ENCODE peak calls at places on chromosome 13, in four cellular contexts. K, O, X and F are unnamed samples.

GRCh38 chr13:64074989-64075474 is 2659.4 kb upstream of the PCDH20 start:
- DNase-seq in K (no peak), O (no peak), X (no peak), F (no peak)

GRCh38 chr13:51928231-51928630 is 66.5 kb downstream of the CCDC70 start:
- DNase-seq in K (no peak), O (no peak), X (no peak), F (no peak)

GRCh38 chr13:88042489-88042888 is 371.3 kb downstream of the SLITRK5 start:
- DNase-seq in K (no peak), O (no peak), X (no peak), F (no peak)

GRCh38 chr13:77565635-77566034 is 30.1 kb downstream of the SCEL start:
- DNase-seq in K (no peak), O (no peak), X (no peak), F (no peak)

GRCh38 chr13:104961246-104961645 is 1574.2 kb downstream of the EFNB2 start:
- DNase-seq in K (no peak), O (no peak), X (no peak), F (no peak)

GRCh38 chr13:24092108-24092507 is 68.4 kb upstream of the SPATA13 start:
- DNase-seq in K (no peak), O (no peak), X (no peak), F (no peak)

GRCh38 chr13:99656843-99657506 is 155.7 kb downstream of the TM9SF2 start:
- DNase-seq in K (no peak), O (no peak), X (no peak), F (no peak)

GRCh38 chr13:32639502-32640105 is 53.4 kb downstream of the PDS5B start:
- DNase-seq in K (peak; percentile 65), O (peak; percentile 65), X (peak; percentile 39), F (peak; percentile 10)

GRCh38 chr13:113953561-113953960 is 20.3 kb downstream of the C13orf46 start:
- DNase-seq in K (peak; percentile 44), O (no peak), X (peak; percentile 12), F (no peak)

GRCh38 chr13:98089826-98090225 is 53.1 kb upstream of the FARP1 start:
- DNase-seq in K (no peak), O (no peak), X (no peak), F (no peak)

GRCh38 chr13:48489666-48490065 is 43.2 kb downstream of the RCBTB2 start:
- DNase-seq in K (no peak), O (no peak), X (no peak), F (no peak)

GRCh38 chr13:24272452-24273161 is 36.8 kb upstream of the C1QTNF9 start:
- DNase-seq in K (no peak), O (no peak), X (peak; percentile 54), F (no peak)

DNA sequence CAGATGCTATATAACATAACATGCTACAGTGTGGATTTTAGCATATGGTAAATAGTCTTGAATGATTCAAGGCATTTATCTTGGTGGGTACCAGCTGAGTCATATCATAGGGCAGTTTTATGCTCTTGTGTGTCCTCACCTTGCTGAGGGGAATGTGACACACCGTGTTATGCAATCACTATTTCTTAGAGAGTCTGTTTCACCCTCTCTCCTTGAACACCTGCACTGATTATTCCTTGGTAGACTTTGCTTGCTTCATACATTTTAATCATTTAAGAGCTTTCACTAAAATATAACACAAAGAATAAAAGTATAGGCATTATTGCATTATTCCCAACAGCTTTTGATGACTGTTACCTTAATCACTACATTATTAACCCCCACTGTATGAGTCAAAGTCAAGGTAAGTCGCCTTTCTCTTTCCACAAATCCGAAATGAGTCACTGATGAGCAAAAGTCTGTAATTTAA is 239.2 kb downstream of the DCLK1 start:
- DNase-seq in K (no peak), O (no peak), X (no peak), F (no peak)
- H3K4me3 ChIP-seq in K (no peak overlapping the region), O (no peak overlapping the region), X (no peak overlapping the region), F (no peak overlapping the region)

GRCh38 chr13:22173605-22174004 is 502.7 kb downstream of the FGF9 start:
- DNase-seq in K (no peak), O (no peak), X (no peak), F (no peak)

GRCh38 chr13:22176968-22177545 is 506.2 kb downstream of the FGF9 start:
- DNase-seq in K (no peak), O (no peak), X (no peak), F (no peak)

GRCh38 chr13:22175211-22175610 is 504.3 kb downstream of the FGF9 start:
- DNase-seq in K (no peak), O (no peak), X (no peak), F (no peak)

GRCh38 chr13:22175815-22176214 is 504.9 kb downstream of the FGF9 start:
- DNase-seq in K (no peak), O (no peak), X (no peak), F (no peak)

DNA sequence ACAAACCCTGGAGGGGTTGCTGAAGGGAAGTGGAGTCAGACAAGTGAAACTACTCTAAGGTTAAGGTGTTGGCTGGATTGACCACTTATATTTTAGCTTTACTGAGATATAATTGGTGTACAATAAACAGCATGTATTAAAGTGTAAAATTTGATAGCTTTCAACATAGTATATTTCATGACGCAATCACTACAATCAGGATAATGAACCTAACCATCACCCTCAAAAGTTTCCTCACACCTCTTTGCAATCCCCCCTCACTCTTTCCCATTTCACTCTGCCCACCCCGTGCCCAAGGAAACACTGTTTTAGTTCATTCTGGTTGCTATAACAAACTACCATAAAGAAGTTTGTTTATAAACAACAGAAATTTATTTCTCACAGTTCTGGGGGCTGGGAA is 508.0 kb downstream of the FGF9 start:
- DNase-seq in K (no peak), O (no peak), X (no peak), F (no peak)
- H3K4me3 ChIP-seq in K (no peak overlapping the region), O (no peak overlapping the region), X (no peak overlapping the region), F (no peak overlapping the region)

GRCh38 chr13:26880741-26881140 is 120.2 kb upstream of the GPR12 start:
- DNase-seq in K (no peak), O (no peak), X (no peak), F (no peak)
- H3K4me3 ChIP-seq in K (no peak overlapping the region), O (no peak overlapping the region), X (no peak overlapping the region), F (no peak overlapping the region)

GRCh38 chr13:67147257-67148218 is 82.6 kb downstream of the PCDH9 start:
- DNase-seq in K (no peak), O (no peak), X (no peak), F (no peak)
- H3K4me3 ChIP-seq in K (peak overlapping the region; percentile 33), O (no peak overlapping the region), X (no peak overlapping the region), F (no peak overlapping the region)

GRCh38 chr13:41018583-41018909 is 570 bp downstream of the ELF1 start:
- DNase-seq in K (no peak), O (no peak), X (no peak), F (no peak)

GRCh38 chr13:41019578-41020347 is 647 bp upstream of the ELF1 start:
- DNase-seq in K (no peak), O (no peak), X (peak; percentile 33), F (no peak)

GRCh38 chr13:41019027-41019487 is at the start of gene ELF1:
- DNase-seq in K (no peak), O (peak; percentile 49), X (peak; percentile 51), F (no peak)

GRCh38 chr13:41017153-41017552 is 2.0 kb downstream of the ELF1 start:
- DNase-seq in K (no peak), O (peak; percentile 34), X (no peak), F (no peak)

DNA sequence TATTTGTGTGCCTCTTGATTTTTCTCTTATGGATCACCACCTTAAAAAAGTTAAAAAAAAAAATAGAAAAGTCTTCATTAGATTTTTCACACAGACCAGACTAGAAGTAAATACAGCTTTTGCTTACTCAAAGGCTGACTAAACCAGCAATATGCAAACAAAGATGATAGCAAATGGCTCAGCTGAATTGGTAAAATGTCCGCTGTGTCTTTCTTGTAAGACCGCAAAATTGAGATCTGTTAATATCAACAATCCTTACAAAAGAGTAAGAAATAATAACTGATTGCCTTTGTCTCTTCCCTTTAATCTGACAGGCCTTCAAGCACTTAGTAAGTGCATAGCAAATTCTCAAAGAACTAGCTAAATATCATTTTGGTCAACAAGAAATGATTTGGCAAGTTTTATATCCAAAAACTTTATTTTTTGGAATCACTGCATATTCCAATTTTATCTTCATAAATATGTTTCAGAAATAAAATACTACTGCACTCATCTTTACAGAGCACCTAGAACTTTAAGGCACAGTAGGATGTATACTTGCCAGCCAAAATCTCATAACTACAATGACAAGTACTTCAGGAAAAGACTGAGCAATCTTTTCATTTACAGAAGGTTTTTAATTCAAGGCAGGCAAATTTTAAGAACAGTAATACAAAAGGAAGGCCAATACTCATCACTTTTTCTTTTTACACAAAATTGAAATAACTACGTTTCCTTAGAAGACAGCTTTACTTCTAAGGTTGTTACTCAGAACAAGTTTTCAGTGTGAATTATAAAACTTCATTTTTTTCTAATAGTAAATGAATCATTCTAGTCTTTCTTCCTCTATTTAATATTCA is 1.2 kb downstream of the ELF1 start:
- DNase-seq in K (no peak), O (no peak), X (no peak), F (no peak)
- H3K4me3 ChIP-seq in K (peak overlapping the region; percentile 32), O (peak overlapping the region; percentile 6), X (peak overlapping the region; percentile 23), F (peak overlapping the region; percentile 17)

DNA sequence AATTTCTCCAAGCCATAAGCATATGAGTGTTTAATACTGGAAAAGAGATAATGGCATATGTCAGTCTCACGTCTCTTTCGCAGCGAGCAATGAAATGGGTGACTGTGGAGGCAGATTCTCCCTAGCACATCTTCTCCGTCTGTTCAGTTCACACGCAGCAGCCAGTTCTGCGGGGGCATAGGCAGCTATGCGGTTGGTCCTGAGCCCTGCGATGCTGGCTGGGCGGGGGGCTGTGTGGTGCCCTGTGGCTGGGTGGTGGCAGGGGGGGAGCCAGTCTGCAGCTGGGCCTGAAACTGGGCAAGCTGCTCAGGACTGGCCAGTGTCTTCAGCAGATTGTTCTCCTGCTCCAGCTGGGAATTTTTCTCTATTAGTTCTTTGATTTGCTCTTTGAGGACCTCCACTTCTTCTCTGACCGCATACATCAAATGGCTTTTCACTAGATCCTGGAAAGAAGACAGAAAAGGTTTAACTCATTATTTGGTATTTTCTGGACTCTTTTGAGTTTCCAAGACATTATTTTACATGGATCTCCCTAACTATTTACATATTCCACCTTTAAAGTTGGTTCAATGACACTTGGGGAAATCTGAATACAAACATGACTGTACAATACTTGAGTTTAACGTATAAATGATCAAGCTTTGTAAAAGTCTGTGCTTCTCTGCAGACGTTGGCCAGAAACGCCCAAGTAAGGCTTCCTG is 61.0 kb downstream of the SERP2 start:
- DNase-seq in K (no peak), O (no peak), X (peak; percentile 56), F (no peak)
- H3K4me3 ChIP-seq in K (peak overlapping the region; percentile 73), O (peak overlapping the region; percentile 84), X (peak overlapping the region; percentile 18), F (peak overlapping the region; percentile 80)

GRCh38 chr13:34230271-34230670 is 412.3 kb downstream of the RFC3 start:
- DNase-seq in K (no peak), O (no peak), X (no peak), F (no peak)
- H3K4me3 ChIP-seq in K (no peak overlapping the region), O (no peak overlapping the region), X (no peak overlapping the region), F (no peak overlapping the region)

GRCh38 chr13:75123428-75123827 is 358.5 kb downstream of the TBC1D4 start:
- DNase-seq in K (no peak), O (no peak), X (no peak), F (no peak)

GRCh38 chr13:75124415-75124814 is 357.6 kb downstream of the TBC1D4 start:
- DNase-seq in K (no peak), O (no peak), X (no peak), F (no peak)

DNA sequence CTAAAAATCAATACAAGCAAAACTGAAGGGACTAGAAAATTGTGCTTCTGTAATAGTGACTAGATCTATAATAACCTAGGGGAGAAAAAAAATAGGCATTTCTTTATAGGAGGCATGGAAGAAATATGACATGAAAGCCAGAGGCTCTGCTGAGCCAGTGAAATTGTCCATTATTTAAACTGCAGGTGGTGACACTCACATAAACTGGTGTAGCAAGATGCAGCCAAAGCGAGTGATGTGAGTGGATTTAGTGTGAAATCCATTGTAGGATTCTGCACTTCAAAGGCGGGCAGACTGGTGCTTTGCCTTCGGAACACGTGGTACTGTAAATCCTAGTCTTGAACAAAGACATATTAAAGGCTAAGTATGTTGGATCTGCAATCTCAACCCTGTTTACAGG is 361.9 kb downstream of the TBC1D4 start:
- DNase-seq in K (no peak), O (no peak), X (no peak), F (no peak)
- H3K4me3 ChIP-seq in K (no peak overlapping the region), O (no peak overlapping the region), X (no peak overlapping the region), F (no peak overlapping the region)